ENCODE peak calls at places on chromosomes 13 and 19, in five cellular contexts. M is heart right ventricle, Q is frontal cortex, W is hepatocyte, J is T-helper 2 cell. V is an unnamed sample.

GRCh38 chr19:38682872-38683392 is 35.5 kb downstream of the ACTN4 start:
- DNase-seq in M (no peak), Q (no peak), W (no peak), J (no peak), V (no peak)

GRCh38 chr13:35614666-35615065 is 138.2 kb upstream of the MAB21L1 start:
- DNase-seq in M (no peak), Q (no peak), W (no peak), J (no peak), V (no peak)

GRCh38 chr13:44196186-44196751 is 177.4 kb upstream of the SERP2 start:
- DNase-seq in M (no peak), Q (no peak), W (no peak), J (no peak), V (no peak)

GRCh38 chr19:40542197-40542859 is 34.3 kb upstream of the SHKBP1 start:
- DNase-seq in M (peak; percentile 76), Q (no peak), W (peak; percentile 44), J (no peak), V (no peak)

GRCh38 chr19:47141695-47142094 is 11.1 kb downstream of the SAE1 start:
- DNase-seq in M (no peak), Q (no peak), W (no peak), J (no peak), V (no peak)

GRCh38 chr13:101919541-101920306 is 467.2 kb downstream of the ITGBL1 start:
- DNase-seq in M (peak; percentile 24), Q (no peak), W (peak; percentile 62), J (no peak), V (peak; percentile 19)

GRCh38 chr13:25678398-25678797 is 306.6 kb downstream of the ATP8A2 start:
- DNase-seq in M (no peak), Q (no peak), W (no peak), J (no peak), V (no peak)

GRCh38 chr19:15644066-15644741 is 3.5 kb downstream of the CYP4F3 start:
- DNase-seq in M (no peak), Q (no peak), W (no peak), J (no peak), V (no peak)

GRCh38 chr13:99155821-99156220 is 44.8 kb upstream of the UBAC2 start:
- DNase-seq in M (no peak), Q (no peak), W (no peak), J (no peak), V (no peak)

GRCh38 chr19:7360393-7360984 is 11.8 kb downstream of the ARHGEF18 start:
- DNase-seq in M (no peak), Q (no peak), W (no peak), J (no peak), V (no peak)

GRCh38 chr19:19530423-19530804 is 1.7 kb downstream of the YJEFN3 start:
- DNase-seq in M (no peak), Q (no peak), W (no peak), J (no peak), V (no peak)

GRCh38 chr19:48543121-48543710 is 8.8 kb upstream of the SULT2B1 start:
- DNase-seq in M (no peak), Q (no peak), W (no peak), J (no peak), V (peak; percentile 91)

GRCh38 chr19:45484273-45484945 is 12.4 kb downstream of the RTN2 start:
- DNase-seq in M (no peak), Q (no peak), W (no peak), J (no peak), V (no peak)

GRCh38 chr13:35086667-35087066 is 144.6 kb downstream of the NBEA start:
- DNase-seq in M (no peak), Q (no peak), W (no peak), J (no peak), V (no peak)

GRCh38 chr13:40518481-40518882 is 148.0 kb downstream of the FOXO1 start:
- DNase-seq in M (no peak), Q (no peak), W (no peak), J (no peak), V (no peak)

GRCh38 chr19:9796113-9796773 is 22.6 kb downstream of the FBXL12 start:
- DNase-seq in M (peak; percentile 89), Q (peak; percentile 65), W (peak; percentile 89), J (peak; percentile 43), V (peak; percentile 91)

GRCh38 chr13:26300140-26300539 is 46.2 kb downstream of the CDK8 start:
- DNase-seq in M (no peak), Q (no peak), W (no peak), J (no peak), V (no peak)

GRCh38 chr19:42216653-42217521 is 590 bp downstream of the DEDD2 start:
- DNase-seq in M (peak; percentile 20), Q (peak; percentile 62), W (peak; percentile 71), J (no peak), V (no peak)

GRCh38 chr19:18587962-18588610 is 512 bp upstream of the REX1BD start:
- DNase-seq in M (no peak), Q (no peak), W (no peak), J (no peak), V (no peak)

GRCh38 chr19:18317998-18318800 is 4.7 kb downstream of the LSM4 start:
- DNase-seq in M (no peak), Q (no peak), W (no peak), J (no peak), V (no peak)

GRCh38 chr13:101916108-101916757 is 463.8 kb downstream of the ITGBL1 start:
- DNase-seq in M (no peak), Q (no peak), W (peak; percentile 43), J (no peak), V (no peak)

GRCh38 chr13:110308377-110309158 is 1.5 kb downstream of the COL4A2 start:
- DNase-seq in M (peak; percentile 63), Q (no peak), W (peak; percentile 67), J (no peak), V (peak; percentile 27)

GRCh38 chr19:32902448-32902847 is 32.9 kb upstream of the SLC7A9 start:
- DNase-seq in M (no peak), Q (no peak), W (peak; percentile 28), J (no peak), V (no peak)

GRCh38 chr13:84645196-84646071 is 763.2 kb upstream of the SLITRK1 start:
- DNase-seq in M (no peak), Q (no peak), W (no peak), J (no peak), V (no peak)

GRCh38 chr13:105193026-105193425 is 1342.4 kb downstream of the EFNB2 start:
- DNase-seq in M (no peak), Q (no peak), W (no peak), J (no peak), V (no peak)

GRCh38 chr13:111927181-111927540 is 139.8 kb upstream of the SOX1 start:
- DNase-seq in M (no peak), Q (no peak), W (no peak), J (no peak), V (no peak)

GRCh38 chr13:26616126-26616525 is 58.6 kb downstream of the WASF3 start:
- DNase-seq in M (no peak), Q (no peak), W (no peak), J (no peak), V (no peak)

GRCh38 chr19:52941941-52942370 is 18.7 kb upstream of the ZNF888 start:
- DNase-seq in M (peak; percentile 22), Q (no peak), W (peak; percentile 58), J (peak; percentile 11), V (no peak)

GRCh38 chr19:45123440-45123850 is 30.5 kb downstream of the PPP1R37 start:
- DNase-seq in M (no peak), Q (no peak), W (peak; percentile 40), J (no peak), V (peak; percentile 94)

GRCh38 chr19:4744451-4745170 is 21.0 kb upstream of the DPP9 start:
- DNase-seq in M (peak; percentile 48), Q (no peak), W (peak; percentile 74), J (no peak), V (no peak)

GRCh38 chr19:39264306-39265290 is 3.6 kb upstream of the IFNL2 start:
- DNase-seq in M (no peak), Q (no peak), W (peak; percentile 49), J (no peak), V (no peak)

GRCh38 chr19:29501816-29502580 is 23.8 kb upstream of the VSTM2B start:
- DNase-seq in M (no peak), Q (no peak), W (no peak), J (no peak), V (no peak)

GRCh38 chr19:2691951-2692350 is 10.5 kb downstream of the GNG7 start:
- DNase-seq in M (no peak), Q (no peak), W (no peak), J (no peak), V (no peak)

GRCh38 chr19:10270616-10271394 is at the start of gene ICAM1:
- DNase-seq in M (peak; percentile 88), Q (no peak), W (peak; percentile 84), J (peak; percentile 45), V (no peak)